ENCODE peak calls at places on chromosomes 16 and 17, in seven cellular contexts. O is GM12891, R is SK-N-SH, B is H1, T is GM12878, Q is K562, I is HepG2. L is an unnamed sample.

GRCh38 chr16:63361032-63361624 is 1324.9 kb upstream of the CDH8 start:
- DNase-seq in B (no peak), I (peak; percentile 46), T (no peak), O (no peak), Q (peak; percentile 18), R (peak; percentile 30), L (no peak)

GRCh38 chr17:70956731-70957130 is 787.4 kb downstream of the KCNJ2 start:
- DNase-seq in Q (no peak), B (no peak), I (no peak), O (no peak), T (no peak), R (no peak), L (no peak)

GRCh38 chr17:2058521-2059124 is 3.7 kb downstream of the HIC1 start:
- DNase-seq in I (no peak), T (no peak), O (peak; percentile 70), R (no peak), Q (no peak), B (peak; percentile 94), L (peak; percentile 81)

GRCh38 chr17:64418506-64419339 is 28.1 kb upstream of the PECAM1 start:
- DNase-seq in T (no peak), B (peak; percentile 55), Q (peak; percentile 65), I (peak; percentile 67), O (no peak), R (peak; percentile 77), L (no peak)

GRCh38 chr17:54172654-54173316 is 350.1 kb downstream of the KIF2B start:
- DNase-seq in T (no peak), B (peak; percentile 50), O (no peak), Q (no peak), I (peak; percentile 18), R (no peak), L (no peak)

GRCh38 chr16:81581107-81581506 is 136.5 kb downstream of the CMIP start:
- DNase-seq in B (no peak), O (no peak), R (no peak), T (no peak), Q (no peak), I (no peak), L (no peak)

GRCh38 chr16:22189473-22190168 is 16.5 kb upstream of the EEF2K start:
- DNase-seq in I (no peak), B (no peak), O (no peak), T (no peak), R (peak; percentile 55), Q (no peak), L (no peak)

GRCh38 chr17:82382933-82383255 is 11.3 kb downstream of the UTS2R start:
- DNase-seq in T (no peak), O (no peak), Q (no peak), I (no peak), R (no peak), B (no peak), L (no peak)

GRCh38 chr17:8122391-8122922 is 1.4 kb downstream of the HES7 start:
- DNase-seq in O (no peak), I (no peak), Q (no peak), B (peak; percentile 79), R (no peak), T (no peak), L (no peak)

GRCh38 chr16:50879873-50880695 is 138.2 kb downstream of the CYLD start:
- DNase-seq in T (no peak), R (no peak), Q (no peak), B (peak; percentile 73), O (no peak), I (no peak), L (no peak)

GRCh38 chr16:85431431-85432124 is 181.5 kb upstream of the GSE1 start:
- DNase-seq in R (peak; percentile 72), I (no peak), O (no peak), Q (no peak), B (peak; percentile 46), T (no peak), L (no peak)

DNA sequence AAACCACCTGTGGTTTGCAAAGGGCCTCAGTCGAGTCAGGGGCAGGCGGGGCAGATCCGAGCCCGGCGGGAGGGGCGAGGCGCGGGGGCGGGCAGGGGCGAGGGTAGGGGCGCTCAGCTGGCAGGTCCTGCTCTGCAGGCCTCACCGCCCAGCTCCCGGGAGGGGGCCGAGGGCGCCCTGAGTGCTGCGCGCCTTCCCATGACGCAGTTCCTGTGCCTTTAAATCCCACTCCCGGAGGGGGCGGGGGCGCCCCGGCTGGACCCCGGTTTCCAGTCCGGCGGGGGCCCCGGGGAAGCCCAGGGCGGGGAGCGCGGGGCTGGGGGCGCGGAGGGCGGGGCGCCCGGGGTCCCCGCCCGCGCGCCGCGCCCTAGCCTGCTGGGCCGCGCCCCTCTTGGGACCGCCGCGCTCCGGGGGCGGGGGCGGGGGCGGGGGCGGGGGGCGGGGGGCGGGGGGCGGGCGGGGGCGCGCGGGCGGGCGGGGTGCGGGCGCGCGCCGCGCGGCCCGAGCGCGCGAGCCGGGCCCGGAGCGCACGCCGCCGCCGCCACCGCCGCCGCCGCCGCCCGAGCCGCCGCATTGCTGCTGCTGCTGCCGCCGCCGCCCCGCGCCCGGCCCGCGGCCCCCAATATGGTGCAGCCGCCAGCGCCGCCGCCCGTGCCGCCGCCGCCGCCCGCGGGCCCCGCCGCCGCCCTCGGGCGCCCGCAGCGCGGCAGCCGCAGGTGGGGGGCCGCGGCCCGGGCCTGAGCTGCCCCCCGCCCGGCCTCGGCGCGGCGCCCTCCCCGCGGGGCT is at the start of gene JPH3:
- DNase-seq in O (no peak), B (peak; percentile 87), Q (no peak), I (no peak), T (no peak), R (peak; percentile 92), L (no peak)
- TF ChIP-seq TAF1 in O (no peak), B (no peak), Q (no peak), I (no peak), T (no peak), R (no peak), L (no peak)

DNA sequence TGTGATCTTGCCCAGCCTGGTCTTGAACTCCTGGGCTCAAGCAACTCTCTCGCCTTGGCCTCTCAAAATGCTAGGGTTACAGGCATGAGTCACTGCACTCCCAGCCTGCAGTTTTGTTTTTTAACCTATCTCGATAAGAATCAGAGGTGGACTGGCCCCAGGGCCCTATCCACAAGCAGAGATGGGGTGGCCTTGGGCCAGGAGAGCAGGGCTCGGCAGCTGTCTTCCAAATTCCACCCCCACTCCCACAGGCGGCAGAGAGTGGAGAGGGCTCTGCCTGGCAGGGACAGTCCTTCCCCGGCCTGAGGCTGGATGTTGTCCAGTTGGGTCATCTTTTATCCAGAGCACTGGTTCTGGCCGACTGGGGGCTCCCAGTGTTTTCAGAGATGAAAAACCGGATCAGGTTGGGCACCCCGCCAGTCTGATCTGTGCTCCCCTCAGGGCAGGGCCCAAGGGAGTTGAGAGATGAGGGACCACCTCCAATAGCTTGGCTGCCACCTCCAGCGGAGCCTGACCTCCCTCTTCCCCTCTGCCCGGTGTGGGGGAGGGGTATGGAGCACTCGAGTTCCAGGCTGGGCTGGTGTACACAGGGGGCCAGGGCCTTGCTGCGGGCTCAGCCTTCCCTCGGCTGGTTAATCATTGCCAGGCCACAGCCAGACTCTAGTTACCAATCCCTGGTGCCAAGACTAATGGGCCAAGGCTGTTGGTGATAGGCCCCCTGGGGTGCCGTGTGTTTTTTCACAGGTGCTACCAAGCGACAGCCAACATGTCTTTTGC is 30.3 kb upstream of the MYO15B start:
- DNase-seq in Q (peak; percentile 78), I (peak; percentile 98), B (no peak), R (peak; percentile 83), T (no peak), O (no peak), L (no peak)
- TF ChIP-seq TAF1 in Q (no peak), I (peak; percentile 71), B (no peak), R (no peak), T (no peak), O (no peak), L (no peak)

GRCh38 chr17:16973760-16974540 is 2.0 kb upstream of the TNFRSF13B start:
- DNase-seq in T (peak; percentile 88), I (no peak), R (no peak), O (no peak), Q (no peak), B (peak; percentile 23), L (no peak)
- TF ChIP-seq TAF1 in T (no peak), I (no peak), R (no peak), O (peak; percentile 46), Q (no peak), B (no peak), L (no peak)

GRCh38 chr17:38415250-38416194 is 12.7 kb upstream of the ARHGAP23 start:
- DNase-seq in T (peak; percentile 11), R (no peak), I (peak; percentile 59), Q (no peak), B (peak; percentile 86), O (no peak), L (no peak)
- TF ChIP-seq TAF1 in T (no peak), R (no peak), I (peak; percentile 70), Q (no peak), B (peak; percentile 45), O (no peak), L (no peak)

GRCh38 chr16:74450236-74450635 is 29.0 kb upstream of the CLEC18B start:
- DNase-seq in O (no peak), I (no peak), B (no peak), R (no peak), Q (no peak), T (no peak), L (no peak)

GRCh38 chr16:74447578-74447977 is 26.3 kb upstream of the CLEC18B start:
- DNase-seq in Q (no peak), R (no peak), T (no peak), O (no peak), I (no peak), B (no peak), L (no peak)

GRCh38 chr16:74446866-74447265 is 25.6 kb upstream of the CLEC18B start:
- DNase-seq in R (no peak), I (no peak), B (no peak), O (no peak), Q (no peak), T (no peak), L (no peak)

GRCh38 chr16:74449470-74449869 is 28.2 kb upstream of the CLEC18B start:
- DNase-seq in I (no peak), O (no peak), T (no peak), B (no peak), Q (no peak), R (no peak), L (no peak)

GRCh38 chr16:74448990-74449389 is 27.7 kb upstream of the CLEC18B start:
- DNase-seq in T (no peak), B (no peak), O (no peak), Q (peak; percentile 5), R (no peak), I (no peak), L (no peak)
- TF ChIP-seq TAF1 in T (no peak), B (no peak), O (no peak), Q (no peak), R (no peak), I (no peak), L (no peak)

GRCh38 chr17:50198026-50198669 is 3.3 kb downstream of the COL1A1 start:
- DNase-seq in R (peak; percentile 89), B (no peak), I (peak; percentile 72), Q (peak; percentile 57), T (no peak), O (no peak), L (no peak)

GRCh38 chr17:50199211-50199633 is 2.2 kb downstream of the COL1A1 start:
- DNase-seq in R (no peak), B (no peak), O (no peak), Q (no peak), T (no peak), I (no peak), L (no peak)

GRCh38 chr17:50200447-50201225 is 795 bp downstream of the COL1A1 start:
- DNase-seq in Q (peak; percentile 88), B (peak; percentile 96), R (peak; percentile 95), O (peak; percentile 94), I (peak; percentile 71), T (no peak), L (peak; percentile 91)

GRCh38 chr17:50201226-50201854 is at the start of gene COL1A1:
- DNase-seq in B (peak; percentile 76), I (no peak), O (no peak), R (peak; percentile 54), Q (no peak), T (no peak), L (no peak)

GRCh38 chr17:50199651-50200446 is 1.6 kb downstream of the COL1A1 start:
- DNase-seq in T (no peak), O (peak; percentile 79), R (peak; percentile 89), B (peak; percentile 80), I (peak; percentile 64), Q (peak; percentile 94), L (peak; percentile 71)
- TF ChIP-seq TAF1 in T (no peak), O (no peak), R (peak; percentile 69), B (no peak), I (no peak), Q (no peak), L (no peak)

L was measured in GM12892.